ENCODE peak calls at places on chromosomes 1 and 21, in eight cellular contexts. E is esophagus muscularis mucosa, M is ovary, A is H1, V is A549, N is HepG2, Q is SK-N-SH, X is stomach. Y is an unnamed sample.

GRCh38 chr1:60949154-60949825 is 133.1 kb upstream of the NFIA start:
- DNase-seq in X (no peak), E (no peak), V (no peak), A (no peak), M (no peak), Q (peak), N (no peak), Y (no peak)

GRCh38 chr1:66446261-66447001 is 87.5 kb upstream of the SGIP1 start:
- DNase-seq in Q (peak), N (peak), E (no peak), X (no peak), V (peak), M (no peak), A (no peak), Y (no peak)

GRCh38 chr1:165899461-165899941 is 72.1 kb downstream of the UCK2 start:
- DNase-seq in X (peak), M (no peak), N (no peak), E (no peak), V (no peak), A (no peak), Q (no peak), Y (no peak)

GRCh38 chr1:15341634-15342375 is 67.9 kb upstream of the EFHD2 start:
- DNase-seq in E (no peak), Q (no peak), N (no peak), X (no peak), V (peak), A (no peak), M (no peak), Y (no peak)

GRCh38 chr1:220485131-220485530 is 42.8 kb upstream of the MARK1 start:
- DNase-seq in E (peak), M (no peak), Q (no peak), X (no peak), A (no peak), V (no peak), N (no peak), Y (no peak)

GRCh38 chr21:35324372-35325220 is 275.5 kb upstream of the RUNX1 start:
- DNase-seq in X (no peak), Q (no peak), A (no peak), M (peak), N (no peak), V (no peak), E (peak), Y (no peak)

GRCh38 chr1:208888376-208888775 is 644.2 kb upstream of the PLXNA2 start:
- DNase-seq in M (no peak), E (no peak), X (no peak), N (no peak), Q (no peak), A (no peak), V (no peak), Y (no peak)

GRCh38 chr1:26181586-26182371 is 4.5 kb downstream of the CNKSR1 start:
- DNase-seq in E (no peak), X (no peak), N (no peak), A (no peak), V (no peak), M (no peak), Q (no peak), Y (no peak)

GRCh38 chr1:205304046-205304694 is 17.4 kb downstream of the NUAK2 start:
- DNase-seq in E (no peak), X (no peak), M (no peak), A (no peak), V (no peak), N (no peak), Q (no peak), Y (no peak)

GRCh38 chr1:205328476-205328875 is 6.9 kb upstream of the NUAK2 start:
- DNase-seq in E (no peak), A (no peak), Q (no peak), N (no peak), M (no peak), V (no peak), X (no peak), Y (no peak)

GRCh38 chr1:153028771-153029170 is 2.2 kb upstream of the SPRR1B start:
- DNase-seq in X (no peak), A (no peak), M (no peak), Q (no peak), E (no peak), V (no peak), N (no peak), Y (no peak)
- TF ChIP-seq EP300 in X (no peak), A (no peak), M (no peak), Q (no peak), E (no peak), V (no peak), N (no peak), Y (no peak)

GRCh38 chr1:22665752-22666151 is 12.7 kb downstream of the C1QB start:
- DNase-seq in E (no peak), V (peak), X (no peak), A (no peak), M (peak), N (no peak), Q (peak), Y (no peak)
- TF ChIP-seq EP300 in E (no peak), V (no peak), X (no peak), A (no peak), M (no peak), N (no peak), Q (no peak), Y (no peak)

DNA sequence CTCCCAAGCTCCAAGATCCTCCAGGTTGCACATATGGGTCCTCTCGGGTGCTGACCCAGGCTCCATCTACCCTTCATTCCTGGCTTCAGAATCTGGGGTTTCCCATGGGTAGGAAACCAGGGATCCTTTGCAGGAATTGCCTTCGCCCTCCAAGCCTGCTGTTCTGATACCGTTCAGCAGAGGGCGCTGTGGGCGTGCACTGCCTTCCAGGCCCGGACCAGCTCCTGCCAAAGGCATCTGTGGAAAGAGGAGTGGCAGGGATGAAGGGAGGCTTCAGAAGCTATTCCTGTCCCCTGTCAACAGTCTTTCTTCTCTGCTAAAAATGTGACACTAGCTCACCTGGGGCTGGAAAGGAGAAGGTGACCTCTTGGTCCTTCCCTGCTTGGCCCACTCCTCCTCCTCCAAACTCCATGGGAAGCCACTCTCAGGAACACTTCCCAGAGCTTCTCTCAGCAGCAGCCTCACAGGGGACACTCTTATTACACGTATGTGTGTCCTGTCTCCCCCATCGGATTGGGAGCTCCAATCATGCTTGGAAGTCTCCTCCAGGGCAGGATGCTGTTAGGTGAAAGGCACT is 71.2 kb downstream of the VWA5B1 start:
- DNase-seq in V (peak), A (peak), N (peak), M (peak), E (no peak), X (peak), Q (peak), Y (no peak)
- TF ChIP-seq EP300 in V (no peak), A (no peak), N (no peak), M (no peak), E (no peak), X (no peak), Q (no peak), Y (no peak)

GRCh38 chr21:40832316-40832715 is 14.6 kb downstream of the DSCAM start:
- DNase-seq in X (no peak), E (no peak), Q (no peak), N (no peak), A (no peak), M (no peak), V (no peak), Y (no peak)

GRCh38 chr21:40839551-40839950 is 7.4 kb downstream of the DSCAM start:
- DNase-seq in V (no peak), M (no peak), N (no peak), X (no peak), E (no peak), Q (no peak), A (no peak), Y (no peak)

GRCh38 chr21:40837456-40837855 is 9.5 kb downstream of the DSCAM start:
- DNase-seq in Q (no peak), E (peak), A (no peak), X (no peak), N (no peak), M (no peak), V (no peak), Y (no peak)

GRCh38 chr21:40830836-40831235 is 16.1 kb downstream of the DSCAM start:
- DNase-seq in Q (no peak), N (no peak), A (no peak), V (no peak), E (no peak), X (no peak), M (no peak), Y (no peak)

GRCh38 chr21:40835179-40835694 is 11.7 kb downstream of the DSCAM start:
- DNase-seq in X (no peak), E (no peak), N (no peak), Q (no peak), A (no peak), V (no peak), M (no peak), Y (no peak)
- TF ChIP-seq EP300 in X (no peak), E (no peak), N (no peak), Q (no peak), A (no peak), V (no peak), M (no peak), Y (no peak)

GRCh38 chr1:4139646-4140045 is 239.6 kb upstream of the C1orf174 start:
- DNase-seq in A (no peak), N (no peak), V (no peak), M (no peak), Q (no peak), E (no peak), X (no peak), Y (no peak)
- TF ChIP-seq EP300 in A (no peak), N (no peak), V (no peak), M (no peak), Q (no peak), E (no peak), X (no peak), Y (no peak)

GRCh38 chr21:46214478-46215340 is 13.9 kb downstream of the LSS start:
- DNase-seq in X (no peak), V (no peak), M (peak), Q (no peak), N (no peak), E (no peak), A (no peak), Y (peak)

GRCh38 chr21:46212721-46213484 is 15.7 kb downstream of the LSS start:
- DNase-seq in M (peak), E (no peak), A (no peak), N (no peak), X (no peak), Q (no peak), V (no peak), Y (peak)

GRCh38 chr21:46211786-46212720 is 16.5 kb downstream of the LSS start:
- DNase-seq in Q (no peak), A (no peak), N (no peak), M (no peak), E (no peak), V (no peak), X (no peak), Y (peak)

GRCh38 chr21:46215436-46216131 is 13.0 kb downstream of the LSS start:
- DNase-seq in V (no peak), A (no peak), Q (no peak), E (no peak), X (no peak), M (peak), N (no peak), Y (peak)

DNA sequence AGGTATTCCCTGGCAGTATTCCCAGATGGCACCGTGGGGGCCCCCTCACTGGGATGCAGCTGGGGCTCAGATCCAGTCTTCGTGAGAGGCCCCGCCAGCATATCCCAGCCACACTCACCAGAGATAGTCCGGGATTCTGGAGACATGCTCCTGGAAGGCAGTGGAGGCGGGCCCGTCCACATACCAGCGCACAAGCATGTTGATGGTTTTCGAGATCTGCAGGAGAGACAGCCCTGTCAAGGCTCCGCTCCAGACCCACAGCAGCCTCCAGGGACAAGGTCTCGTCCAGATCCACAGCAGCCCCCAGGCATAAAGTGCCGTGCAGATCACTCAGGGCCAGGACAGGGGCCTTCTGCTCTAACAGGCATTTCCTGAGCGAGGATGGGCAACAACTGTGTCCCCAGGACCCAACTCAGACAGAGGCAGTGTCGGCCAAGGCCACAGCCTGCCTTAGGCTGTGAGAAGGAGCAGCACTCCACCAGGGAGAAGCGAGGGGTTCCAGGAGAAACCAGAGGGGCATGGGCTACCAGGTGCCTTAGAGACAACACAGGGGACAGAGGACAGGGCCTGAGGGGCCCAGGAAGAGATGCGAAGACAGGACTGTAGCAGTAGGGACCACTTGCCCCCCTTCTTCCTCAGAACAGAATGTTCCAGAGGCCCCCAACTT is 14.8 kb downstream of the LSS start:
- DNase-seq in A (no peak), N (no peak), M (no peak), E (no peak), V (no peak), X (no peak), Q (peak), Y (peak)
- TF ChIP-seq EP300 in A (no peak), N (no peak), M (no peak), E (no peak), V (no peak), X (no peak), Q (no peak), Y (no peak)

GRCh38 chr1:111920221-111921024 is 69.0 kb downstream of the KCND3 start:
- DNase-seq in E (no peak), V (peak), M (no peak), X (peak), N (no peak), A (no peak), Q (no peak), Y (no peak)
- TF ChIP-seq EP300 in E (peak), V (no peak), M (no peak), X (no peak), N (no peak), A (no peak), Q (no peak), Y (no peak)